ENCODE peak calls at places on chromosome 1, in five cellular contexts. E is sigmoid colon, J is suprapubic skin, A is stomach, F is K562. P is an unnamed sample.

GRCh38 chr1:223417444-223417843 is 24.2 kb downstream of the CCDC185 start:
- DNase-seq in E (no peak), J (no peak), A (no peak), F (no peak), P (no peak)

GRCh38 chr1:231940721-231941120 is 314.1 kb downstream of the DISC1 start:
- DNase-seq in E (no peak), J (no peak), A (no peak), F (no peak), P (no peak)

GRCh38 chr1:169595764-169596711 is 9.8 kb upstream of the F5 start:
- DNase-seq in E (no peak), J (no peak), A (no peak), F (no peak), P (no peak)

GRCh38 chr1:225847610-225848009 is 34.6 kb downstream of the TMEM63A start:
- DNase-seq in E (no peak), J (no peak), A (peak; percentile 64), F (no peak), P (peak; percentile 76)

GRCh38 chr1:17463991-17464390 is 24.5 kb upstream of the RCC2 start:
- DNase-seq in E (no peak), J (no peak), A (no peak), F (no peak), P (no peak)

GRCh38 chr1:153358691-153358975 is 979 bp downstream of the S100A9 start:
- DNase-seq in E (no peak), J (peak; percentile 50), A (no peak), F (no peak), P (no peak)

GRCh38 chr1:209387271-209387968 is 196.1 kb upstream of the CAMK1G start:
- DNase-seq in E (no peak), J (no peak), A (no peak), F (no peak), P (no peak)

GRCh38 chr1:53739109-53739681 is at the start of gene GLIS1:
- DNase-seq in E (peak; percentile 82), J (peak; percentile 72), A (peak; percentile 77), F (peak; percentile 100), P (peak; percentile 80)

GRCh38 chr1:151048645-151049032 is 1.1 kb downstream of the C1orf56 start:
- DNase-seq in E (no peak), J (no peak), A (no peak), F (no peak), P (no peak)
- H3K27ac ChIP-seq in E (peak overlapping the region; percentile 89), J (peak overlapping the region; percentile 90), A (peak overlapping the region; percentile 91), F (no peak overlapping the region), P (peak overlapping the region; percentile 89)

GRCh38 chr1:160400646-160401486 is 502 bp downstream of the VANGL2 start:
- DNase-seq in E (no peak), J (no peak), A (no peak), F (no peak), P (peak; percentile 24)

GRCh38 chr1:160398823-160399222 is 1.5 kb upstream of the VANGL2 start:
- DNase-seq in E (no peak), J (no peak), A (no peak), F (peak; percentile 51), P (no peak)

GRCh38 chr1:160399544-160400283 is 650 bp upstream of the VANGL2 start:
- DNase-seq in E (no peak), J (no peak), A (no peak), F (no peak), P (no peak)

GRCh38 chr1:160401487-160401805 is 1.1 kb downstream of the VANGL2 start:
- DNase-seq in E (no peak), J (no peak), A (no peak), F (no peak), P (no peak)

DNA sequence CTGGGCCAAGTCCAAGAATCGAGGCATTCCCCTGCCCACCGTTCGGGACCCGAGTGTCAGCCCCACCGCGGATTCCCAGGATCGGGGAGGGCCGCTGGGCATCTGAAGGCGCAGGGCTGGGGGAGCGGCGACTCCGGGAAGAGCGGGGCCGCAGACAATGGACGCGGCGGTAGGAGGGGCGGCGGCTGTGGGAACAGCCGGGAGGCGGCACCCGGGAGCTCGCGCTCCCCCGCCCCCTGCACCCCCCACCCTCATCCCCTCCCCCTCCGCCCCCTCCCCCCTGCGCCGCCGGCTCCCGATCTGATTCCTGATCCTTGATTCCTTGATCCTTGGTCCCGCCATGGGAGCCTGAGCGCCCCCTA is at the start of gene VANGL2:
- DNase-seq in E (peak; percentile 89), J (no peak), A (peak; percentile 78), F (peak; percentile 89), P (peak; percentile 83)
- TF ChIP-seq EP300 in E (no peak), J (no peak), A (no peak), F (peak; percentile 99), P (no peak)

DNA sequence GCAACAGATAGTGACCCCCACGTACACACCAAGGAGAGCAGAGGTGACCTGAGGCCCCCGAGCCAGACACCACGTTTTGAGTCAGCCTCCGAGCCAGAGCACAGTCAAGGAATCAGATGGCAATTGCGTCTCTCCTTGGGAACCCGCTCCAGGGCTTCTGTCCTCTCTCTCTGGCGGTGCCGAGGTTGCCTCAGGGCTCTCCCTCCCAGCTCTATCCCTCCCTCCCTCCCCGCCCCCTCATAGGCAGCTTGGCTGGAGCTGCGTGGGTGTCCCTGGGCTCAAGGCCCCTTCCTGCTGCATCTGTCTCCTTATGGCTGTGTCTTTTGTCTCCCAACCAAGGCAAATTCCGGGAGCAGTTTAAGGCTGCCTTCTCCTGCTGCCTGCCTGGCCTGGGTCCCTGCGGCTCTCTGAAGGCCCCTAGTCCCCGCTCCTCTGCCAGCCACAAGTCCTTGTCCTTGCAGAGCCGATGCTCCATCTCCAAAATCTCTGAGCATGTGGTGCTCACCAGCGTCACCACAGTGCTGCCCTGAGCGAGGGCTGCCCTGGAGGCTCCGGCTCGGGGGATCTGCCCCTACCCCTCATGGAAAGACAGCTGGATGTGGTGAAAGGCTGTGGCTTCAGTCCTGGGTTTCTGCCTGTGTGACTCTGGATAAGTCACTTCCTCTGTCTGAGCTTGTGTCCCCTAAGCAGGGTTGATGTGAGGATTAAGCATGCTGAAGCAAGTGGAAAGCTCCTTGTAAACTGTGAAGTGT is 9.1 kb downstream of the HCRTR1 start:
- DNase-seq in E (no peak), J (no peak), A (no peak), F (no peak), P (no peak)
- TF ChIP-seq POLR2AphosphoS5 in E (no peak), J (no peak), A (no peak), F (no peak), P (no peak)

DNA sequence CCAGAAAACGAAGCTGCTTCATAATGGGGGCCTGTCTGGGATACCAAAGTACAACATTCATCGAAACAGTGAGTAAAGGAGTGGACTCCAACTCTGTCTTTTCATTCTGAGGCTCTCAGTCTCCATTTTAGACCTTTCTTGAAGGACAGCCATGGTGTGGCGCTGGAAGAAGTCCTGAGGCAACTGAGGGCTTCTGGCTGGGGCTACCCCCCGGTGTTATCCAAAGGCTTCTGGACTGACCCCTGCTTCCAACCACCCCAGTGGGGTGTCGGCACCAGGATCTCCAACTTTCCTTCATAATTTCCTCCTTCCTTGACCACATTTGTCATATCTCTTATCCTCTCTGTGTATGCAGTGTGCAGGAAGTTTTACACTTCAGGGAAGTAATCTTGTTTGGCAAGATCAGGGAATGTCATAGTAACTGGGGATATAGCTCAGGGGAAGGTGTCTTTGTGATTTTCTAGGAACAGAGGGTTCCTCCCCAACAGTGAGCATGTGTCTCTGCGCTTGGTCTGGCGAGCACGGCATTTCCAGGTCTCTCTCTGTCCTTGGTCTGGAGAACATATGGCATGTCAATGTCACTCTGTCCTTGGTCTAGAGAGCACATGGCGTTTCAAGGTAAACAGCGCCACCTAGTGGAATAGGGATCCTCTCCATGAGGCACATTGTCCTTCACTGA is 19.4 kb upstream of the BSDC1 start:
- DNase-seq in E (peak; percentile 74), J (no peak), A (peak; percentile 71), F (peak; percentile 81), P (peak; percentile 65)
- H3K27ac ChIP-seq in E (no peak overlapping the region), J (no peak overlapping the region), A (no peak overlapping the region), F (peak overlapping the region; percentile 69), P (no peak overlapping the region)

GRCh38 chr1:42933060-42933586 is 25.5 kb downstream of the SLC2A1 start:
- DNase-seq in E (no peak), J (peak; percentile 37), A (no peak), F (no peak), P (no peak)

GRCh38 chr1:42931108-42931539 is 27.5 kb downstream of the SLC2A1 start:
- DNase-seq in E (no peak), J (peak; percentile 59), A (no peak), F (peak; percentile 83), P (peak; percentile 59)

GRCh38 chr1:42932442-42932941 is 26.2 kb downstream of the SLC2A1 start:
- DNase-seq in E (no peak), J (peak; percentile 54), A (no peak), F (no peak), P (no peak)

GRCh38 chr1:42930178-42931107 is 28.2 kb downstream of the SLC2A1 start:
- DNase-seq in E (no peak), J (peak; percentile 62), A (no peak), F (no peak), P (no peak)

DNA sequence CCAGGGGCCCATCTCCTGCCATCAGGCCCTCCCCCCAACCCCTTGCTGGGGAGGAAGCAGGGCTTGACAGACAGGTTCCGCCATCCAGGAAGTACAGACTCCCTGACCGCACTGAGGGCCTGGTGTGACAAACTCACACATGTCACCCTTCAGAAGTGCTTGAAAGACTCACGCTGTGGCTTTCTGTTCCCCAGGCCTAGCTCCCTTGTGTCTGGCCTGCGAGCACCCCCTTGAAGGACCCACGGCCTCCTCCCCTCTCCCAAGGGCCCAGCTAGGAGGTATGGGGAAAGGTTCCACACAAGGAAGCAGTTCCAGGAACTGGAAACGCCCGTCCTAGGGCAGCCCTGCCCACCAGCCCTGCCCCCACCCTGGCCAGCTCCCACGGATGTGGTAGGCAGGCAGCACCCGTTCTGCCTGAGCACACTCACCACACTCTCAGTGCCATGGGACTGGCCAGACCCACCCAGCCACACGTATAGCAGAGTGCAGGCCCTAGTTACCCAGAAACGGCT is 26.7 kb downstream of the SLC2A1 start:
- DNase-seq in E (peak; percentile 70), J (peak; percentile 81), A (peak; percentile 83), F (peak; percentile 63), P (peak; percentile 91)
- TF ChIP-seq EP300 in E (no peak), J (no peak), A (no peak), F (no peak), P (no peak)

DNA sequence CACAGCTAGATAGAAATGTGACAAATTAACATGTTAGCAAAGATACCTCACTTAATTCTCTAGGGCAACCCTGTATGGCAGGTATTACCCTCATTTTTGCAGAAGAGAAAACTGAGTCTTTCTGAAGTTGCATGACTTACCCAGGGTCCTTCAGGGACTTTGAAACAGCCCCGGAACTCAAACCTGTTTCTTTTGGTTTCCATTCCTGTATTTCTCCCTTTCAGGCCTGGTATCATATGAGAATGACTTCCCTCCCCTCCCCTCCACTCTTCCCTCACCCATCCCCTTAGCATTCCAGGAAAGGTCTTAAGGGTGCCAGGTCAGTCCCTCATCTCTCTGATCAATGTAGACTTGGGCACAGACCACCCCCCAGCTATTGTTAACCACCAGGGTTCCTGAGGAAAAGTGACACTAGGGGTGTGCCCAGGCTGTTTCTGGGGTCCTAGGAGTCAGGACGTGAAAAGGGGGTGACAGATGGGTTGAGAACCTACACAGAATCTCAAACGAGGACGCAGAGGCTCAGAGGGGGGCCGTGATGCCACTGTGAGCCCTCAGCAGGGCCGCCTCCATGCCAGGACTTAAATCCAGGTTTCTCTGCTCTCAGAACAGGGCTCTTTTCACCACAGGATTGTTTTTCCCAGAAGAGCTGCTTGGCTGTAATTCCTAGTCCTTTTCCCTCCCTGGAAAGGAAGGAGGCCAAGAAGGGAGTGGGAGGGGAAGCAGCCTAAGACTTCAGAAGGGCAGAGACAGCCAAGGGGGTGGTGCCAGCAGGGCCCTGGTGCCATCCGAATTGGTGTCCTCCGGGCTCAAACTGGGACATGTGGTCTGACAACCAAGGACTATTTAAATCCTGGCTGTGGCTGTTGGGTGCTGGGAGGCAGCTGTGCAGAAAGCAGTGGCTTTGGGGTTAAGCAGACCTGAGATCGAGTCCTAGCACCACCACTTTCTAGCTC is 2.1 kb upstream of the WASF2 start:
- DNase-seq in E (peak; percentile 80), J (peak; percentile 75), A (no peak), F (no peak), P (peak; percentile 35)
- TF ChIP-seq POLR2AphosphoS5 in E (peak; percentile 26), J (no peak), A (no peak), F (no peak), P (no peak)

P was measured in transverse colon.